ENCODE peak calls at places on chromosome 9, in five cellular contexts. Z is T-helper 1 cell; H is activated CD4-positive, CD25-positive, alpha-beta regulatory T cell; U is HTR-8/SVneo; J is IMR-90. B is an unnamed sample.

GRCh38 chr9:137116027-137116507 is 1.5 kb upstream of the DPP7 start:
- DNase-seq in J (no peak), U (no peak), Z (no peak), H (no peak), B (no peak)

GRCh38 chr9:16275795-16276624 is 594.5 kb downstream of the BNC2 start:
- DNase-seq in Z (no peak), U (no peak), H (no peak), J (no peak), B (no peak)

GRCh38 chr9:134205636-134206316 is 41.4 kb upstream of the RNU6ATAC start:
- DNase-seq in Z (no peak), U (no peak), H (no peak), J (peak; percentile 28), B (peak; percentile 32)

GRCh38 chr9:26888271-26888670 is 4.3 kb downstream of the CAAP1 start:
- DNase-seq in H (no peak), J (peak; percentile 4), Z (no peak), U (no peak), B (peak; percentile 16)

GRCh38 chr9:87612536-87612935 is 113.4 kb upstream of the CTSL start:
- DNase-seq in H (no peak), J (no peak), U (no peak), Z (no peak), B (no peak)

GRCh38 chr9:4750021-4750673 is 9.1 kb upstream of the AK3 start:
- DNase-seq in Z (peak; percentile 48), H (no peak), J (peak; percentile 61), U (peak; percentile 45), B (peak; percentile 55)

GRCh38 chr9:121889990-121890563 is 203.0 kb downstream of the TTLL11 start:
- DNase-seq in U (no peak), H (no peak), J (peak; percentile 87), Z (no peak), B (peak; percentile 63)

GRCh38 chr9:35967042-35967441 is 9.1 kb upstream of the OR2S2 start:
- DNase-seq in U (no peak), H (no peak), Z (no peak), J (no peak), B (no peak)

GRCh38 chr9:137296214-137297059 is 5.6 kb downstream of the NRARP start:
- DNase-seq in J (peak; percentile 50), H (no peak), U (no peak), Z (no peak), B (peak; percentile 34)

GRCh38 chr9:106878081-106878837 is 15.3 kb downstream of the ZNF462 start:
- DNase-seq in H (no peak), J (no peak), Z (no peak), U (no peak), B (no peak)

GRCh38 chr9:87497604-87498045 is at the start of gene DAPK1:
- DNase-seq in Z (peak; percentile 15), H (no peak), J (no peak), U (peak; percentile 17), B (peak; percentile 62)

GRCh38 chr9:94126844-94127243 is 42.6 kb downstream of the PTPDC1 start:
- DNase-seq in U (no peak), Z (no peak), H (no peak), J (no peak), B (no peak)

GRCh38 chr9:80875947-80876346 is 813.4 kb downstream of the TLE1 start:
- DNase-seq in U (no peak), J (no peak), Z (no peak), H (no peak), B (no peak)

GRCh38 chr9:118929317-118929716 is 439.9 kb downstream of the BRINP1 start:
- DNase-seq in Z (no peak), H (no peak), J (peak; percentile 1), U (no peak), B (peak; percentile 77)

GRCh38 chr9:127569819-127570401 is 42.2 kb upstream of the STXBP1 start:
- DNase-seq in J (peak; percentile 44), U (no peak), H (no peak), Z (peak; percentile 87), B (no peak)

GRCh38 chr9:78982849-78983248 is 588.9 kb upstream of the TLE4 start:
- DNase-seq in Z (no peak), J (peak; percentile 56), U (no peak), H (no peak), B (peak; percentile 90)

GRCh38 chr9:101485873-101486692 is 47.6 kb upstream of the RNF20 start:
- DNase-seq in J (peak; percentile 41), Z (no peak), H (no peak), U (no peak), B (peak; percentile 56)

GRCh38 chr9:101387871-101388506 is 3.2 kb upstream of the BAAT start:
- DNase-seq in J (peak; percentile 46), U (peak; percentile 10), H (no peak), Z (peak; percentile 13), B (peak; percentile 49)

B was measured in EL.